ENCODE peak calls at places on chromosomes 7 and 10, in six cellular contexts. Z is endodermal cell, Q is AG08395, J is iPS DF 6.9, D is cardiac muscle cell, E is dermis blood vessel endothelial cell. A is an unnamed sample.

GRCh38 chr7:94856643-94857042 is 50.8 kb upstream of the PPP1R9A start:
- DNase-seq in Q (no peak), Z (no peak), J (no peak), E (no peak), D (no peak), A (peak)

GRCh38 chr10:1660386-1660785 is 76.9 kb downstream of the ADARB2 start:
- DNase-seq in E (no peak), Q (no peak), D (no peak), J (no peak), Z (peak), A (no peak)

GRCh38 chr7:102318482-102318971 is 31.9 kb downstream of the SH2B2 start:
- DNase-seq in Z (peak), J (no peak), E (peak), D (no peak), Q (no peak), A (peak)

GRCh38 chr10:105742184-105742583 is 1101.1 kb downstream of the SORCS3 start:
- DNase-seq in J (no peak), Q (no peak), E (no peak), D (no peak), Z (no peak), A (no peak)

GRCh38 chr10:77105756-77106155 is 531.9 kb downstream of the KCNMA1 start:
- DNase-seq in D (no peak), E (no peak), J (no peak), Q (peak), Z (no peak), A (peak)

GRCh38 chr10:59131673-59132072 is 44.8 kb upstream of the PHYHIPL start:
- DNase-seq in Z (no peak), D (no peak), J (no peak), E (no peak), Q (no peak), A (no peak)

GRCh38 chr10:123136806-123137642 is 1.3 kb downstream of the HMX3 start:
- DNase-seq in Z (peak), D (no peak), J (no peak), E (peak), Q (no peak), A (no peak)

GRCh38 chr10:43043342-43043772 is 33.5 kb upstream of the RET start:
- DNase-seq in Z (peak), Q (no peak), E (no peak), J (no peak), D (no peak), A (no peak)

GRCh38 chr7:50821457-50821977 is 38.8 kb upstream of the GRB10 start:
- DNase-seq in E (peak), Z (no peak), Q (no peak), D (no peak), J (no peak), A (peak)

GRCh38 chr7:43721193-43721806 is 8.0 kb downstream of the COA1 start:
- DNase-seq in D (peak), J (no peak), Z (no peak), E (peak), Q (peak), A (peak)

GRCh38 chr7:142908921-142909870 is 23.7 kb upstream of the TRPV6 start:
- DNase-seq in Q (peak), D (peak), J (no peak), Z (peak), E (peak), A (no peak)

GRCh38 chr7:119281181-119281846 is 991.7 kb upstream of the KCND2 start:
- DNase-seq in Q (no peak), J (no peak), D (no peak), E (no peak), Z (peak), A (no peak)

GRCh38 chr7:5332579-5332978 is 49.8 kb downstream of the SLC29A4 start:
- DNase-seq in E (no peak), D (no peak), Z (no peak), Q (no peak), J (no peak), A (no peak)

GRCh38 chr10:27838291-27838690 is 92.7 kb upstream of the MKX start:
- DNase-seq in J (no peak), Z (no peak), D (no peak), Q (peak), E (no peak), A (peak)

GRCh38 chr7:159078911-159079270 is 65.8 kb downstream of the VIPR2 start:
- DNase-seq in Q (no peak), E (no peak), D (no peak), Z (peak), J (no peak), A (no peak)